ENCODE peak calls at places on chromosomes 12 and 14, in seven cellular contexts. A, D, P, C, G, Z and S are unnamed samples.

GRCh38 chr14:39576726-39577125 is 144.5 kb upstream of the FBXO33 start:
- DNase-seq in P (peak; percentile 16), C (no peak), G (no peak), A (no peak), D (no peak), Z (no peak), S (no peak)

GRCh38 chr14:60723218-60724079 is 702 bp downstream of the SIX4 start:
- DNase-seq in P (no peak), Z (peak; percentile 8), A (peak; percentile 51), C (peak; percentile 39), G (peak; percentile 51), D (no peak), S (no peak)

GRCh38 chr14:25237845-25238244 is 187.9 kb upstream of the STXBP6 start:
- DNase-seq in D (no peak), A (no peak), Z (no peak), C (no peak), P (no peak), G (no peak), S (no peak)

GRCh38 chr12:89636054-89636775 is 72.4 kb downstream of the ATP2B1 start:
- DNase-seq in D (no peak), C (no peak), G (no peak), P (peak; percentile 20), A (no peak), Z (no peak), S (no peak)

GRCh38 chr14:90487031-90487430 is 90.2 kb downstream of the CALM1 start:
- DNase-seq in G (peak; percentile 59), C (no peak), P (no peak), D (no peak), Z (no peak), A (no peak), S (no peak)

GRCh38 chr12:68406134-68406576 is 74.0 kb upstream of the MDM1 start:
- DNase-seq in C (peak; percentile 80), A (no peak), P (no peak), D (no peak), G (peak; percentile 95), Z (peak; percentile 77), S (no peak)

GRCh38 chr12:54197037-54197909 is 8.5 kb upstream of the SMUG1 start:
- DNase-seq in P (no peak), A (no peak), Z (no peak), C (no peak), G (no peak), D (no peak), S (no peak)

GRCh38 chr14:90290612-90291011 is 34.3 kb downstream of the PSMC1 start:
- DNase-seq in A (no peak), D (no peak), C (no peak), G (no peak), Z (no peak), P (no peak), S (no peak)

GRCh38 chr12:11862794-11863193 is 207.9 kb upstream of the BCL2L14 start:
- DNase-seq in C (no peak), A (no peak), Z (peak; percentile 22), G (no peak), P (no peak), D (no peak), S (no peak)

GRCh38 chr14:95072310-95072709 is 85.0 kb downstream of the DICER1 start:
- DNase-seq in P (no peak), C (no peak), D (no peak), A (no peak), G (no peak), Z (no peak), S (no peak)

GRCh38 chr14:68367444-68368014 is 425.3 kb downstream of the ZFP36L1 start:
- DNase-seq in D (no peak), A (no peak), P (no peak), Z (no peak), C (no peak), G (no peak), S (no peak)

GRCh38 chr12:114483996-114484395 is 78.1 kb upstream of the TBX5 start:
- DNase-seq in A (no peak), Z (no peak), C (no peak), D (no peak), G (no peak), P (no peak), S (no peak)

GRCh38 chr12:124884587-124885438 is 21.1 kb upstream of the SCARB1 start:
- DNase-seq in G (no peak), Z (no peak), P (no peak), A (no peak), C (no peak), D (no peak), S (no peak)

GRCh38 chr14:20455355-20456300 is 602 bp downstream of the APEX1 start:
- DNase-seq in G (no peak), A (no peak), C (no peak), P (no peak), Z (no peak), D (no peak), S (no peak)

GRCh38 chr12:101616027-101616494 is 21.3 kb downstream of the MYBPC1 start:
- DNase-seq in A (no peak), C (no peak), P (no peak), D (no peak), G (no peak), Z (no peak), S (no peak)

GRCh38 chr12:45401008-45401407 is 185.1 kb downstream of the ANO6 start:
- DNase-seq in P (no peak), Z (no peak), G (peak; percentile 36), A (no peak), D (no peak), C (no peak), S (no peak)

GRCh38 chr12:104549820-104550480 is 93.2 kb downstream of the CHST11 start:
- DNase-seq in Z (no peak), G (no peak), A (no peak), P (peak; percentile 53), C (no peak), D (no peak), S (no peak)